ENCODE peak calls at places on chromosomes 13 and 19, in seven cellular contexts. W, U, L, J, B, P and A are unnamed samples.

GRCh38 chr13:110042253-110042652 is 255.9 kb upstream of the IRS2 start:
- DNase-seq in W (peak), U (no peak), L (no peak), J (no peak), B (peak), P (no peak), A (no peak)

GRCh38 chr13:36859259-36859658 is 40.2 kb downstream of the RFXAP start:
- DNase-seq in W (no peak), U (no peak), L (no peak), J (no peak), B (no peak), P (no peak), A (no peak)

GRCh38 chr19:799076-799881 is 2.0 kb downstream of the PTBP1 start:
- DNase-seq in W (peak), U (no peak), L (peak), J (no peak), B (peak), P (peak), A (peak)

GRCh38 chr19:17185590-17185989 is 29.6 kb upstream of the USE1 start:
- DNase-seq in W (no peak), U (no peak), L (no peak), J (no peak), B (no peak), P (no peak), A (no peak)

GRCh38 chr13:41802684-41803554 is 158.0 kb downstream of the VWA8 start:
- DNase-seq in W (peak), U (no peak), L (peak), J (no peak), B (peak), P (no peak), A (no peak)

GRCh38 chr13:98143601-98144500 is 957 bp downstream of the FARP1 start:
- DNase-seq in W (peak), U (peak), L (peak), J (no peak), B (peak), P (peak), A (peak)

GRCh38 chr13:46296920-46297319 is 85.2 kb downstream of the LRRC63 start:
- DNase-seq in W (peak), U (peak), L (peak), J (no peak), B (peak), P (no peak), A (no peak)

GRCh38 chr19:7848779-7849457 is 18.9 kb downstream of the EVI5L start:
- DNase-seq in W (no peak), U (no peak), L (no peak), J (no peak), B (no peak), P (no peak), A (no peak)

DNA sequence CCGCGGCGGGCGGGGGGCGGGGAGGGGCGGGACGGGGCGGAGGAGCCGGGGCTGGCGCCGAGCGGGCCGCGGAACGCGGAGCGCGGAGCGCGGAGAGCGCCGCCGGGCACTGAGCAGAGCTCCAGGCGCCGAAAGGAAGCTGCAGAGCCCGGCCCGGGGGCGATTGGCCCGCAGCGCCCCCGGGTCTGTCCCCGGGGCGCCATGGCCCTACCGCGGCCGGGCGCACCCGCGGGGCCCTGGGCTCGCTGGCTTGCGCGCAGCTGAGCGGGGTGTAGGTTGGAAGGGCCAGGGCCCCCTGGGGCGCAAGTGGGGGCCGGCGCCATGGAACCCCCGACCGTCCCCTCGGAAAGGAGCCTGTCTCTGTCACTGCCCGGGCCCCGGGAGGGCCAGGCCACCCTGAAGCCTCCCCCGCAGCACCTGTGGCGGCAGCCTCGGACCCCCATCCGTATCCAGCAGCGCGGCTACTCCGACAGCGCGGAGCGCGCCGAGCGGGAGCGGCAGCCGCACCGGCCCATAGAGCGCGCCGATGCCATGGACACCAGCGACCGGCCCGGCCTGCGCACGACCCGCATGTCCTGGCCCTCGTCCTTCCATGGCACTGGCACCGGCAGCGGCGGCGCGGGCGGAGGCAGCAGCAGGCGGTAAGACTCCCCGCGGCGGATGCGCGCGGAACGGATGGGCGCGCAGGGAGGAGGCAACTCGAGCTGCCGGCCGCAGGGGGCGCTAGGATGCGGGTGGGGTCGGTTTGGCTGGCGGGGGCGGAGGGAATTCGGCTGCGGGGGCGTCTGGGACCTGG is at the start of gene PDE4A:
- DNase-seq in W (no peak), U (peak), L (peak), J (no peak), B (peak), P (peak), A (peak)
- TF ChIP-seq EZH2 in W (peak), U (no peak), L (peak), J (no peak), B (peak), P (no peak), A (peak)

DNA sequence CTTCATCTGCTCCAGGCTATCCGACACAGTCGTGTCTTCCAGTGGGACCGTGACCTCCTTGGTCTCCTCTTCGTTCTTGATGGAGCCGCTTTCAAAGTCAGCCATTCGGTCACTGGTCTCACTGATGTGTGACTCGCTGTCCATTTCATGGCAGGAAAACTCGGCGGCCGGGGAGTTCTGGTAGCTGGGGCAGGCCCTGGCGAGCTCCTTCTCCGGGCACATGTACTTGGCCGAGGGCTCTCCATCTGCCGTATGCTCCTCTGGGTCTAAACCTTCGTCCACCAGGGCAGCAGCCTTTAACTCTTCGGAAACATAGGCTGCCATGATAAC is 69.8 kb downstream of the TSHZ3 start:
- DNase-seq in W (no peak), U (no peak), L (no peak), J (no peak), B (no peak), P (no peak), A (no peak)
- TF ChIP-seq EZH2 in W (no peak), U (no peak), L (no peak), J (no peak), B (no peak), P (no peak), A (no peak)

GRCh38 chr19:3035542-3036118 is 6.5 kb upstream of the TLE2 start:
- DNase-seq in W (peak), U (peak), L (peak), J (peak), B (peak), P (peak), A (peak)
- TF ChIP-seq EZH2 in W (peak), U (no peak), L (no peak), J (no peak), B (no peak), P (no peak), A (no peak)

GRCh38 chr19:41926028-41926860 is 2.0 kb downstream of the ERFL start:
- DNase-seq in W (no peak), U (no peak), L (no peak), J (no peak), B (no peak), P (no peak), A (peak)

GRCh38 chr19:41927810-41928192 is 448 bp downstream of the ERFL start:
- DNase-seq in W (no peak), U (no peak), L (no peak), J (no peak), B (no peak), P (peak), A (peak)

GRCh38 chr19:41925208-41926003 is 2.8 kb downstream of the ERFL start:
- DNase-seq in W (no peak), U (no peak), L (no peak), J (no peak), B (no peak), P (no peak), A (no peak)

GRCh38 chr19:41928221-41928683 is at the start of gene ERFL:
- DNase-seq in W (no peak), U (no peak), L (no peak), J (no peak), B (no peak), P (peak), A (peak)

GRCh38 chr19:41926861-41927809 is 1.1 kb downstream of the ERFL start:
- DNase-seq in W (no peak), U (no peak), L (no peak), J (no peak), B (no peak), P (no peak), A (no peak)
- TF ChIP-seq EZH2 in W (peak), U (peak), L (no peak), J (peak), B (peak), P (peak), A (peak)

DNA sequence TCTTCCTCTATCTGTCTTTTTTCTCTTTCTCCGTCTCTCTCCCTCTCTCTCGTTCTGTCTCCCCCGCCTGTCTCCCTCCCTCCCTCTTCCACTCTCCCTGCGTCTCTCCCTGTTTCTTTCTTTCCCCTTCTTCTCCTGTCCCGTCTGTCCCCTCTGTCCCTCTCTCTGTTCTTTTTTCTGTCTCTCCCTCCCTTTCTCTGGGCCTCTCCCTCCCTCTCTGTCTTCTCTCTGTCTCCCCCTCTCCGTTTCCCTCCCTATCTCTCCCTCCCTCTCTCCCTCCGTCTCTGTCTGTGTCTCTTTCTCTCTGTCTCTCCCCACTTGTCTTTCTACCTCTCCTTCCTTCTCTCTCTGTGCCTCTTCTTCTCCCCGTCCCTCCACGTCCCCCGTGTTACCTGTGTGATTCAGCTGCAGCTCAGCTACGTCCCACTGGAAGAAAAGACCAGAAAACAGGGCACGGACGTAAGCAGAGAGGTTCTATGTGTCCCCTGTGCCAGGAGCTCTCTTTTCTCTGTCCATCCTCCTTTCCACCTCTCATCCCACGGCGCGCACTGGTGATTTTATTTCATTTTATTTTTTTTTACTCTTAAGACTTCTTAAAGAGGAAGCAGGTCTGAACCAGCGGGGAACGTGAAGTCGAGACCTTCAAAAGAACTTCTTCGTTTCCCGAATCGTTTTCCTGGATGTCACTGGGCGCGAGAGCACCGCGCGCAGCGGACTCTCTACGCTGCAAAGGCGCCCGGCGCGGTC is 1.1 kb downstream of the CD70 start:
- DNase-seq in W (no peak), U (no peak), L (no peak), J (no peak), B (no peak), P (peak), A (no peak)
- TF ChIP-seq EZH2 in W (no peak), U (peak), L (no peak), J (peak), B (no peak), P (peak), A (peak)

GRCh38 chr19:11278670-11279069 is 16.3 kb upstream of the DOCK6 start:
- DNase-seq in W (no peak), U (no peak), L (no peak), J (no peak), B (no peak), P (no peak), A (no peak)

GRCh38 chr19:11274533-11275086 is 12.3 kb upstream of the DOCK6 start:
- DNase-seq in W (no peak), U (no peak), L (no peak), J (no peak), B (no peak), P (no peak), A (no peak)

GRCh38 chr19:11284535-11284934 is 11.4 kb upstream of the TSPAN16 start:
- DNase-seq in W (no peak), U (no peak), L (no peak), J (no peak), B (no peak), P (no peak), A (peak)

GRCh38 chr19:11281336-11282049 is 14.5 kb upstream of the TSPAN16 start:
- DNase-seq in W (no peak), U (no peak), L (peak), J (no peak), B (no peak), P (no peak), A (no peak)

GRCh38 chr19:11279505-11280236 is 16.3 kb upstream of the TSPAN16 start:
- DNase-seq in W (no peak), U (no peak), L (no peak), J (no peak), B (peak), P (no peak), A (no peak)
- TF ChIP-seq EZH2 in W (no peak), U (no peak), L (no peak), J (no peak), B (no peak), P (no peak), A (no peak)